ENCODE peak calls at places on chromosomes 12 and 14, in ten cellular contexts. B is SK-N-SH; H is epithelial cell of esophagus; P is stimulated activated CD4-positive, alpha-beta T cell treated with anti-CD3 and anti-CD28 coated beads, Interleukin-4, amount 100 ng/mL, for 48 hours; D is endothelial cell; N is neural crest cell; W is small intestine; L is right cardiac atrium; R is CD8-positive, alpha-beta memory T cell; M is ureter. U is an unnamed sample.

GRCh38 chr12:70178038-70178437 is 65.2 kb upstream of the CNOT2 start:
- DNase-seq in H (peak), D (no peak), L (no peak), W (no peak), P (no peak), N (no peak), R (no peak), B (peak), M (no peak), U (no peak)

GRCh38 chr14:89618821-89619551 is 202.0 kb upstream of the FOXN3 start:
- DNase-seq in H (peak), R (peak), D (peak), L (peak), B (peak), N (peak), M (peak), W (peak), P (peak), U (peak)

GRCh38 chr14:37587881-37588666 is 7.0 kb downstream of the FOXA1 start:
- DNase-seq in R (no peak), P (no peak), B (no peak), M (no peak), D (peak), H (peak), W (peak), L (peak), N (no peak), U (no peak)

GRCh38 chr12:42735869-42736361 is 146.4 kb upstream of the PRICKLE1 start:
- DNase-seq in H (peak), R (no peak), P (no peak), W (no peak), N (no peak), D (no peak), B (peak), M (no peak), L (peak), U (no peak)

GRCh38 chr12:67697443-67697842 is 48.9 kb downstream of the DYRK2 start:
- DNase-seq in B (no peak), P (no peak), W (no peak), N (no peak), M (no peak), L (no peak), D (no peak), H (peak), R (no peak), U (no peak)

GRCh38 chr14:104750658-104751057 is 2.3 kb upstream of the SIVA1 start:
- DNase-seq in H (no peak), N (no peak), M (no peak), L (peak), B (no peak), P (no peak), D (no peak), R (no peak), W (no peak), U (no peak)

GRCh38 chr14:49893309-49894213 is 679 bp downstream of the ARF6 start:
- DNase-seq in N (no peak), L (peak), R (peak), H (peak), M (peak), W (peak), P (peak), B (peak), D (peak), U (no peak)

GRCh38 chr14:92635031-92635430 is 113.4 kb downstream of the LGMN start:
- DNase-seq in W (no peak), M (no peak), N (no peak), B (no peak), R (no peak), L (peak), D (no peak), P (no peak), H (no peak), U (no peak)

GRCh38 chr12:101521136-101521535 is 46.0 kb downstream of the SPIC start:
- DNase-seq in M (no peak), D (no peak), L (no peak), H (no peak), N (no peak), P (no peak), B (no peak), W (no peak), R (no peak), U (no peak)

GRCh38 chr12:47105914-47106674 is 26.3 kb upstream of the AMIGO2 start:
- DNase-seq in B (no peak), N (no peak), P (no peak), D (no peak), H (no peak), W (no peak), R (no peak), M (no peak), L (no peak), U (no peak)

GRCh38 chr12:115506822-115507629 is 770.5 kb downstream of the MED13L start:
- DNase-seq in M (no peak), R (no peak), W (peak), D (no peak), B (no peak), H (no peak), L (no peak), N (no peak), P (no peak), U (no peak)

GRCh38 chr12:85923767-85924331 is 49.8 kb downstream of the NTS start:
- DNase-seq in D (no peak), B (peak), P (no peak), N (no peak), H (peak), W (peak), L (no peak), M (no peak), R (no peak), U (no peak)

GRCh38 chr12:123479442-123480180 is 21.7 kb downstream of the SNRNP35 start:
- DNase-seq in W (peak), R (no peak), B (no peak), L (peak), M (no peak), P (no peak), D (no peak), H (no peak), N (no peak), U (no peak)

GRCh38 chr12:29537292-29537691 is 39.8 kb upstream of the OVCH1 start:
- DNase-seq in M (no peak), H (peak), B (no peak), P (no peak), L (no peak), R (no peak), W (no peak), N (no peak), D (no peak), U (no peak)

GRCh38 chr12:90618606-90619005 is 336.4 kb downstream of the CCER1 start:
- DNase-seq in L (no peak), D (no peak), M (no peak), R (no peak), N (no peak), H (peak), B (no peak), P (no peak), W (no peak), U (no peak)

GRCh38 chr12:53186745-53187144 is 6.0 kb upstream of the CSAD start:
- DNase-seq in M (no peak), H (no peak), L (no peak), D (no peak), N (no peak), B (no peak), P (no peak), R (no peak), W (no peak), U (no peak)

GRCh38 chr12:68807576-68808387 is at the start of gene MDM2:
- DNase-seq in R (peak), D (peak), P (peak), N (peak), W (peak), B (peak), M (peak), L (peak), H (peak), U (peak)

GRCh38 chr14:29637406-29637805 is 290.2 kb downstream of the PRKD1 start:
- DNase-seq in D (no peak), H (no peak), M (peak), P (no peak), N (no peak), W (peak), B (no peak), L (peak), R (no peak), U (no peak)

GRCh38 chr14:59464651-59465569 is at the start of gene GPR135:
- DNase-seq in M (peak), H (peak), R (peak), B (peak), P (peak), L (peak), W (peak), N (peak), D (peak), U (no peak)

U was measured in GDM1.